ENCODE peak calls at places on chromosomes 1 and 21, in seven cellular contexts. F is kidney epithelial cell, S is dorsolateral prefrontal cortex, I is heart left ventricle, C is PC-3, N is neural progenitor cell, Y is GM12865. R is an unnamed sample.

GRCh38 chr1:154423303-154423987 is 18.3 kb downstream of the IL6R start:
- DNase-seq in Y (no peak), S (peak), N (peak), F (no peak), I (no peak), C (peak), R (no peak)

GRCh38 chr1:117205368-117205767 is 5.4 kb downstream of the VTCN1 start:
- DNase-seq in N (no peak), S (no peak), I (no peak), Y (no peak), C (no peak), F (no peak), R (no peak)

GRCh38 chr21:14284439-14284838 is 68.5 kb downstream of the RBM11 start:
- DNase-seq in C (no peak), Y (no peak), F (no peak), I (no peak), N (no peak), S (no peak), R (no peak)

GRCh38 chr1:76379506-76379905 is 305.0 kb downstream of the ST6GALNAC3 start:
- DNase-seq in I (no peak), S (no peak), C (no peak), Y (no peak), F (no peak), N (peak), R (no peak)

GRCh38 chr1:36436820-36437219 is 13.4 kb downstream of the OSCP1 start:
- DNase-seq in F (peak), I (no peak), S (no peak), C (peak), Y (peak), N (no peak), R (no peak)

GRCh38 chr1:70043806-70044205 is 161.6 kb downstream of the LRRC40 start:
- DNase-seq in F (peak), N (no peak), Y (no peak), C (peak), I (no peak), S (no peak), R (peak)

GRCh38 chr1:11062965-11063401 is 3.2 kb upstream of the SRM start:
- DNase-seq in I (no peak), S (peak), C (no peak), N (no peak), F (no peak), Y (peak), R (peak)

GRCh38 chr1:40789675-40790430 is 6.3 kb downstream of the KCNQ4 start:
- DNase-seq in Y (no peak), I (no peak), C (no peak), S (no peak), F (no peak), N (no peak), R (no peak)

GRCh38 chr21:41250519-41250918 is 66.1 kb upstream of the FAM3B start:
- DNase-seq in N (no peak), Y (no peak), S (no peak), C (peak), F (no peak), I (no peak), R (no peak)

GRCh38 chr1:226457307-226457712 is 49.4 kb upstream of the PARP1 start:
- DNase-seq in S (no peak), F (no peak), N (peak), I (no peak), C (no peak), Y (peak), R (no peak)

GRCh38 chr1:6016191-6016865 is 24.1 kb upstream of the NPHP4 start:
- DNase-seq in I (no peak), S (peak), N (no peak), Y (no peak), C (peak), F (peak), R (no peak)

GRCh38 chr1:243343970-243344749 is 88.3 kb downstream of the SDCCAG8 start:
- DNase-seq in Y (peak), S (no peak), C (peak), I (no peak), N (peak), F (peak), R (no peak)

GRCh38 chr1:164774413-164774812 is 215.4 kb downstream of the PBX1 start:
- DNase-seq in S (no peak), I (no peak), F (no peak), N (no peak), C (no peak), Y (no peak), R (no peak)

GRCh38 chr1:67664048-67664447 is 21.0 kb upstream of the GADD45A start:
- DNase-seq in I (no peak), C (peak), S (no peak), Y (no peak), F (no peak), N (no peak), R (no peak)

GRCh38 chr1:7526196-7526866 is 244.8 kb upstream of the VAMP3 start:
- DNase-seq in N (no peak), S (no peak), C (peak), Y (no peak), I (peak), F (no peak), R (no peak)

GRCh38 chr1:223831755-223832636 is 13.8 kb downstream of the TP53BP2 start:
- DNase-seq in F (no peak), N (no peak), C (peak), S (no peak), Y (no peak), I (no peak), R (no peak)

GRCh38 chr21:37848721-37849490 is 67.4 kb downstream of the KCNJ6 start:
- DNase-seq in C (no peak), Y (no peak), F (no peak), I (no peak), S (no peak), N (no peak), R (no peak)

GRCh38 chr1:24117722-24118409 is 5.9 kb upstream of the MYOM3 start:
- DNase-seq in F (peak), I (no peak), Y (no peak), S (no peak), N (no peak), C (peak), R (no peak)

GRCh38 chr1:153348511-153349362 is at the start of gene PGLYRP4:
- DNase-seq in I (no peak), C (peak), Y (no peak), N (no peak), S (no peak), F (no peak), R (no peak)

GRCh38 chr1:58549231-58549958 is 2.9 kb upstream of the OMA1 start:
- DNase-seq in C (no peak), I (no peak), S (no peak), Y (no peak), N (no peak), F (no peak), R (no peak)

GRCh38 chr1:11068556-11069232 is 8.9 kb upstream of the SRM start:
- DNase-seq in Y (no peak), F (no peak), I (no peak), S (no peak), N (no peak), C (no peak), R (no peak)

GRCh38 chr1:38817958-38818705 is 41.4 kb downstream of the RRAGC start:
- DNase-seq in I (no peak), N (peak), S (no peak), F (no peak), C (no peak), Y (peak), R (no peak)

GRCh38 chr1:19680644-19681043 is 16.0 kb downstream of the HTR6 start:
- DNase-seq in I (no peak), S (no peak), Y (no peak), C (no peak), N (peak), F (no peak), R (no peak)

GRCh38 chr1:55720243-55720642 is 505.1 kb upstream of the USP24 start:
- DNase-seq in I (peak), F (no peak), C (no peak), N (peak), Y (no peak), S (no peak), R (no peak)

GRCh38 chr21:32826317-32827167 is 55.0 kb upstream of the PAXBP1 start:
- DNase-seq in C (peak), N (peak), I (no peak), Y (peak), S (peak), F (no peak), R (no peak)

GRCh38 chr1:205068457-205069035 is 15.7 kb downstream of the TMEM81 start:
- DNase-seq in F (no peak), Y (no peak), C (no peak), I (no peak), N (no peak), S (no peak), R (no peak)

GRCh38 chr1:232524056-232524455 is 105.9 kb downstream of the SIPA1L2 start:
- DNase-seq in C (peak), S (no peak), I (no peak), N (no peak), F (no peak), Y (no peak), R (no peak)

GRCh38 chr1:235357485-235358378 is 9.5 kb upstream of the TBCE start:
- DNase-seq in I (no peak), F (no peak), Y (no peak), C (no peak), N (peak), S (no peak), R (no peak)

GRCh38 chr1:26049531-26050254 is 3.8 kb upstream of the SLC30A2 start:
- DNase-seq in C (no peak), N (no peak), Y (no peak), S (no peak), I (peak), F (no peak), R (no peak)

GRCh38 chr21:33162436-33162921 is 67.3 kb upstream of the IFNAR2 start:
- DNase-seq in S (no peak), N (peak), C (no peak), Y (no peak), F (no peak), I (no peak), R (no peak)

GRCh38 chr1:108877324-108877812 is 583 bp downstream of the GPSM2 start:
- DNase-seq in S (peak), I (no peak), F (no peak), C (peak), Y (no peak), N (no peak), R (no peak)

GRCh38 chr21:32094792-32095191 is 184.1 kb downstream of the MIS18A start:
- DNase-seq in C (peak), I (no peak), Y (no peak), N (no peak), F (no peak), S (no peak), R (no peak)

GRCh38 chr1:221829327-221830011 is 87.6 kb upstream of the DUSP10 start:
- DNase-seq in C (peak), Y (peak), N (no peak), S (peak), I (no peak), F (peak), R (peak)

GRCh38 chr21:40185208-40185607 is 318.0 kb downstream of the PCP4 start:
- DNase-seq in I (no peak), C (no peak), Y (no peak), F (no peak), S (no peak), N (no peak), R (no peak)

GRCh38 chr1:41383094-41383852 is 22.0 kb downstream of the FOXO6 start:
- DNase-seq in S (no peak), C (peak), Y (no peak), N (peak), F (no peak), I (no peak), R (no peak)

GRCh38 chr21:17455451-17455850 is 57.4 kb upstream of the CXADR start:
- DNase-seq in I (no peak), C (no peak), S (no peak), Y (no peak), N (no peak), F (no peak), R (no peak)

GRCh38 chr21:17455028-17455353 is 57.9 kb upstream of the CXADR start:
- DNase-seq in C (no peak), S (no peak), F (no peak), I (no peak), N (no peak), Y (no peak), R (no peak)

GRCh38 chr21:17451364-17451869 is 61.4 kb upstream of the CXADR start:
- DNase-seq in S (no peak), N (no peak), I (no peak), Y (no peak), C (peak), F (no peak), R (no peak)

GRCh38 chr21:17458279-17458678 is 54.6 kb upstream of the CXADR start:
- DNase-seq in Y (no peak), N (no peak), I (no peak), F (no peak), C (no peak), S (no peak), R (no peak)

DNA sequence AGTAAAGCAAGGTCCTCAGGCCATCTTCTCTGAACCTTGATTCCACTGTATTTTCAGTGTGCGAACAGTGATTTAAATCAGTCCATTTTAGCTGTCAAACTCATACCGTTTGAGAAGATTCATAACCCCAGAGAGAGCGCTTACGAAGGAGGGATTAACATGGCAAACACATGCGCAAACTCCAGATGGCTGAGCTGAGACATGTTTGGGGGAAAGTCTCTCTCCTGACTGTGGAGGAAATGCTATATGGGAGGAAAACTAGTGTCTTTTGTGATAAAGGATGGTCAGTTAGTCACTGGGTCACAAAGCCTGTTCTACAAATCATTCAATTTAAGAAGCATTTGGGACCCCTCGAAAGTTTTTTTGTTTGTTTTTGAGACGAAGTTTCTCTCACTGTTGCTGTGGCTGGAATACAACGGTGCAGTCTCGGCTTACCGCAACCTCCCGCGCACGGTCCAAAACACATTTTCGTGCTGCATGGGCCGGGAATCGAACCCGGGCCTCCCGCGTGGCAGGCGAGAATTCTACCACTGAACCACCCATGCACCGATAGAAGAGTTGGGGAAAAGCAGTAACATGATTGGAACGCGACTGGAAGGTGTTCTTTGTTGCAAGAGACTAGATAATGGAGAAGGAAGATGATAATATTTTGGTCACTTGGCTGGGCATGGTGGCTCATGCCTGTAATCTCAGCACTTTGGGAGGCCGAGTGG is 58.4 kb upstream of the CXADR start:
- DNase-seq in S (peak), F (peak), Y (peak), C (peak), N (peak), I (no peak), R (peak)
- H3K4me3 ChIP-seq in S (no peak), F (no peak), Y (no peak), C (no peak), N (peak), I (no peak), R (no peak)

GRCh38 chr21:45241357-45241756 is 46.3 kb downstream of the POFUT2 start:
- DNase-seq in C (no peak), S (no peak), I (no peak), F (no peak), N (no peak), Y (no peak), R (no peak)

GRCh38 chr21:45234127-45234526 is 53.6 kb downstream of the POFUT2 start:
- DNase-seq in C (no peak), S (no peak), I (no peak), F (no peak), N (no peak), Y (no peak), R (no peak)

GRCh38 chr21:45235488-45235887 is 52.2 kb downstream of the POFUT2 start:
- DNase-seq in I (no peak), S (no peak), Y (no peak), N (no peak), F (no peak), C (no peak), R (no peak)

GRCh38 chr21:45234906-45235305 is 52.8 kb downstream of the POFUT2 start:
- DNase-seq in F (no peak), S (no peak), C (no peak), Y (no peak), N (no peak), I (no peak), R (no peak)

DNA sequence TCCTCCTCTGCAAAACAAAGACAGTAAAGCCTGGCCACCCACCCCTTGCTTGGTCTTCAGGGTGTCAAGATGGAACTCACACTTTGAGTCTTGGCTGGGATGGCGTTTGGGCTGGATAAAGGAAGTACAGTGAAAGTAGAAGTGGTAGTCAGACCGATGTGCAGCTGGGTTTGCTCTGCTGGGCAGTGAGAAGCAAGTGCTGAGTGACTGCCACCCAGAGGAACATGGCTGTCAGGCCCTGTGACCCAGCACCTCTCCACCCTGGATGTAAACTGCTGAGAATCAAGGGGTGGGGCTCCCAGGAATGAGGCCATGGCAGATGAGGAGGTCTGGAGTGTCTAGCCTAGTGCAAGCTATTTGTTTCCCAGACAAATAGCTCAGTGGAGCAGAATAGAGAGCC is 51.2 kb downstream of the POFUT2 start:
- DNase-seq in F (no peak), I (no peak), C (peak), S (no peak), N (no peak), Y (peak), R (no peak)
- TF ChIP-seq CTCF in F (no peak), I (no peak), C (peak), S (no peak), N (no peak), Y (peak), R (no peak)

DNA sequence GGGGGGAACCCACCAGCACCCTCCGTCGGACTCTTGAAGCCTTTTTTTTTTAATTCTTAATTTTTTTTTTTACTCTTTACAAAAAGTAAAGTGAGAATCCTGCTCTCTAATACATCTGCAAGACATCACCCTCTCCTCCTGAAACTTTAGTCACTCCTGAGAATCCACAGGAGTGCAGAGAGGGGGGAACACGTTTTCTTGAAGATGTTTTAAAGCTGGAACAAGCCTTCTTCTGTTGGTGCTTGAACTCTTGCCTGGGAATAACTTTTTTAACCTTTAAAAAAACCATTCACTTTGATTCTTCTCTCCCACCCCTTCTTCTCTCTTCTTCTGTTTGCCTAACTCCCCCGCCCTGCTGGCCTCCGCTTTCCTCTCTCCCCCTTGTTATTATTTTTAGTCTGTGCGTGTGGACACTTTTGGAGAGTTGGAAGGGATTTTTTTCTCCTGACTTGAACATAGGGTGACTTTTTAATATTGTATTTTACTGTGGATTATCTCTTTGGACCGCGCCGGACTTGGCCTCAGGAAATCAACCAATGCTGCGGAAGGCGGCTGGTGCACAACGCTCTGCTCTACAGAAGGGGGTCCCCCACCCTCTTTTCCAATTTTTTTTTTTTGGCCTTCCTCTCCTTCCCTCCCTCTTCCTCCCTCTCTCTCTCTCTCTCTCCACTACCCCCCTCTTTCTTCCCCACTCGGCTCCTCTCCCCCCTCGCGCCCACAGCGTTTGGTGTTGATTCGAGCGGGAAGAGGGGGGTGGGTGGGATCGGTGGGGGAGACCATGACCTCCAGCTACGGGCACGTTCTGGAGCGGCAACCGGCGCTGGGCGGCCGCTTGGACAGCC is at the start of gene PRRX1:
- DNase-seq in N (no peak), I (peak), S (no peak), Y (no peak), C (no peak), F (no peak), R (no peak)
- H3K4me3 ChIP-seq in N (peak), I (peak), S (peak), Y (peak), C (peak), F (peak), R (peak)

GRCh38 chr1:214012418-214012817 is 24.6 kb downstream of the PROX1 start:
- DNase-seq in C (peak), I (no peak), N (no peak), Y (no peak), F (no peak), S (no peak), R (no peak)
- TF ChIP-seq CTCF in C (no peak), I (no peak), N (no peak), Y (no peak), F (no peak), S (no peak), R (no peak)

GRCh38 chr1:27357281-27358037 is 9.3 kb downstream of the MAP3K6 start:
- DNase-seq in F (no peak), I (peak), C (peak), Y (peak), S (peak), N (peak), R (no peak)
- H3K4me3 ChIP-seq in F (no peak), I (no peak), C (no peak), Y (no peak), S (peak), N (no peak), R (no peak)

DNA sequence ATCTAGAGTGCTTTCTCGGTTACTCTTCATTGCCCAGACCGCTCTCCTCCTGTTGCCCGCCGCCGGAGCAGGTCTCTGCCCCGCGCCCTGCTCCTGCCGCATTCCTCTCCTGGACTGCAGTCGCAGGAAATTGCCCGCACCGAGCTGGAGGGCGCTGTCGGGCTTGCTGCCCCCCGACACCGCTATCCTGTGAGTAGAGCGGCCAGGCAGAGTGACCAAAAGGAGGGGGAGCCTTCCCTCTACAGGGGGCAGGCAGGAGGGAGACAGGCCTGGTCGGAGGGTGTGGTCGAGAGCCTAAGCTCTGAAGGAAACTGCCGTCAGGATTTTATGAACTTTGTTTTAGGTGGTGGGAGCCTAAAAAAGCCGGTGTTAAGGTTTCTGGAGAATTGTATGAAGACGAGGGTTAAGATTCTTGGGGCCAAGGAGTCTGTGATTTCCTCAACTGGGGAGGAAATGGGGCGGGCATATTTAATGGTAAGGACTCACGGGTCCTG is 506 bp downstream of the LRIG2 start:
- DNase-seq in Y (peak), S (no peak), C (peak), I (peak), F (peak), N (peak), R (no peak)
- TF ChIP-seq CTCF in Y (peak), S (no peak), C (peak), I (peak), F (peak), N (peak), R (peak)

R was measured in AG04449.